ENCODE peak calls at places on chromosome X, in ten cellular contexts. E is mucosa of descending colon, Q is fibroblast of pulmonary artery, N is cardiac muscle cell, B is choroid plexus epithelial cell, A is esophagus squamous epithelium, T is HCT116, X is spleen, R is coronary artery, F is adipocyte. U is an unnamed sample.

GRCh38 chrX:68894513-68895338 is 65.9 kb downstream of the EFNB1 start:
- DNase-seq in E (peak), Q (peak), N (peak), B (peak), A (no peak), T (no peak), X (peak), R (no peak), F (peak), U (peak)

GRCh38 chrX:13377537-13377936 is 57.7 kb upstream of the ATXN3L start:
- DNase-seq in E (no peak), Q (peak), N (no peak), B (peak), A (no peak), T (no peak), X (no peak), R (no peak), F (peak), U (peak)

GRCh38 chrX:85111347-85111746 is 107.7 kb downstream of the APOOL start:
- DNase-seq in E (no peak), Q (peak), N (peak), B (peak), A (no peak), T (no peak), X (no peak), R (no peak), F (peak), U (no peak)

GRCh38 chrX:25012793-25013592 is 2.8 kb downstream of the ARX start:
- DNase-seq in E (no peak), Q (no peak), N (no peak), B (no peak), A (no peak), T (no peak), X (no peak), R (no peak), F (no peak), U (no peak)

GRCh38 chrX:76657499-76657898 is 230.0 kb downstream of the MAGEE1 start:
- DNase-seq in E (no peak), Q (no peak), N (no peak), B (no peak), A (no peak), T (no peak), X (no peak), R (no peak), F (no peak), U (no peak)

GRCh38 chrX:145630806-145631435 is 186.7 kb upstream of the SLITRK2 start:
- DNase-seq in E (no peak), Q (no peak), N (no peak), B (no peak), A (no peak), T (no peak), X (peak), R (no peak), F (no peak), U (peak)

GRCh38 chrX:18617351-18617750 is 54.6 kb downstream of the RS1 start:
- DNase-seq in E (no peak), Q (peak), N (peak), B (peak), A (no peak), T (peak), X (no peak), R (no peak), F (peak), U (no peak)

GRCh38 chrX:7154040-7154597 is 6.2 kb upstream of the PUDP start:
- DNase-seq in E (no peak), Q (no peak), N (no peak), B (no peak), A (no peak), T (no peak), X (no peak), R (no peak), F (no peak), U (no peak)

GRCh38 chrX:149871940-149872339 is 9.0 kb upstream of the MAGEA8 start:
- DNase-seq in E (peak), Q (peak), N (peak), B (peak), A (no peak), T (peak), X (peak), R (no peak), F (no peak), U (peak)

GRCh38 chrX:2508648-2509335 is 8.0 kb upstream of the DHRSX start:
- DNase-seq in E (no peak), Q (no peak), N (no peak), B (no peak), A (no peak), T (no peak), X (peak), R (peak), F (no peak), U (no peak)

GRCh38 chrX:868248-868647 is 237.7 kb downstream of the SHOX start:
- DNase-seq in E (no peak), Q (no peak), N (no peak), B (no peak), A (no peak), T (no peak), X (no peak), R (no peak), F (no peak), U (no peak)

GRCh38 chrX:69815519-69815918 is 199.6 kb downstream of the EDA start:
- DNase-seq in E (no peak), Q (no peak), N (no peak), B (no peak), A (no peak), T (no peak), X (no peak), R (no peak), F (no peak), U (no peak)

GRCh38 chrX:150365051-150365952 is 2.2 kb downstream of the MAMLD1 start:
- DNase-seq in E (peak), Q (peak), N (peak), B (peak), A (no peak), T (peak), X (peak), R (peak), F (peak), U (peak)

GRCh38 chrX:79708581-79708980 is 306.0 kb upstream of the TBX22 start:
- DNase-seq in E (no peak), Q (no peak), N (no peak), B (no peak), A (no peak), T (no peak), X (no peak), R (no peak), F (no peak), U (no peak)

GRCh38 chrX:13120017-13120416 is 75.6 kb upstream of the FAM9C start:
- DNase-seq in E (no peak), Q (peak), N (peak), B (peak), A (no peak), T (no peak), X (no peak), R (no peak), F (no peak), U (peak)

GRCh38 chrX:135009057-135009605 is 13.2 kb downstream of the RTL8B start:
- DNase-seq in E (no peak), Q (no peak), N (no peak), B (no peak), A (no peak), T (no peak), X (no peak), R (no peak), F (no peak), U (no peak)

GRCh38 chrX:135000516-135000915 is 9.7 kb downstream of the SMIM10 start:
- DNase-seq in E (no peak), Q (no peak), N (no peak), B (peak), A (no peak), T (no peak), X (no peak), R (no peak), F (peak), U (no peak)

GRCh38 chrX:135009838-135010237 is 12.5 kb downstream of the RTL8B start:
- DNase-seq in E (no peak), Q (no peak), N (no peak), B (no peak), A (no peak), T (no peak), X (no peak), R (no peak), F (no peak), U (no peak)

GRCh38 chrX:134999469-134999868 is 8.7 kb downstream of the SMIM10 start:
- DNase-seq in E (no peak), Q (peak), N (peak), B (peak), A (no peak), T (peak), X (no peak), R (no peak), F (peak), U (no peak)

GRCh38 chrX:135003876-135004623 is 13.3 kb downstream of the SMIM10 start:
- DNase-seq in E (peak), Q (peak), N (peak), B (peak), A (peak), T (peak), X (peak), R (peak), F (peak), U (peak)
- H3K4me3 ChIP-seq in E (no peak), Q (peak), N (peak), B (peak), A (peak), T (peak), X (peak), R (peak), F (peak), U (peak)

DNA sequence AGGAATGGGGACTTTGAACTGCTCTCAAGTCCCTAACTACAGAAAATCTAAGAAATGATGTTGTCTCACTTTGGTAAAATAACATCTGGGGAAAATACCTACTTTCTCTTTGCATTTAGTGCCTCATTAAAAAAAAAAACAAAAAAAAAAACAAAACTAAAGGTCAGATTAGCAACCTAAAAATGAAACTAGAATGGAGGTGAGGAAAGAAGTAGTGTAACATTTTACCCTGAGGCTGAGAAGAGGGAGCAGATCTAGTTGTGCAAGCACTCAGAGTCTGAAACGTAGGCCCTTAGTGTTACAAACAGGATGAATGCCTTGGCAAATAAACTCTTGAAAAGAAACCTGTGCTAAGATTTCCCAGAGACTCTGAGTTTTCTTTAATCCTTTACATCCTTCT is 56.0 kb downstream of the VGLL1 start:
- DNase-seq in E (no peak), Q (no peak), N (no peak), B (no peak), A (no peak), T (no peak), X (no peak), R (no peak), F (no peak), U (no peak)
- H3K4me3 ChIP-seq in E (no peak), Q (no peak), N (no peak), B (no peak), A (no peak), T (no peak), X (no peak), R (no peak), F (no peak), U (no peak)

GRCh38 chrX:135520022-135520552 is 373 bp upstream of the INTS6L start:
- DNase-seq in E (no peak), Q (peak), N (peak), B (peak), A (no peak), T (no peak), X (no peak), R (no peak), F (peak), U (no peak)

GRCh38 chrX:135520553-135521404 is at the start of gene INTS6L:
- DNase-seq in E (peak), Q (peak), N (peak), B (peak), A (peak), T (peak), X (peak), R (peak), F (peak), U (peak)

GRCh38 chrX:135522132-135522530 is 1.7 kb downstream of the INTS6L start:
- DNase-seq in E (no peak), Q (no peak), N (no peak), B (no peak), A (no peak), T (no peak), X (no peak), R (no peak), F (no peak), U (no peak)

GRCh38 chrX:135522878-135523693 is 2.6 kb downstream of the INTS6L start:
- DNase-seq in E (peak), Q (no peak), N (no peak), B (no peak), A (no peak), T (no peak), X (no peak), R (no peak), F (no peak), U (peak)

GRCh38 chrX:135521405-135522131 is 1.1 kb downstream of the INTS6L start:
- DNase-seq in E (peak), Q (peak), N (peak), B (peak), A (peak), T (peak), X (peak), R (peak), F (peak), U (peak)
- H3K4me3 ChIP-seq in E (peak), Q (peak), N (peak), B (peak), A (peak), T (peak), X (peak), R (peak), F (peak), U (peak)

GRCh38 chrX:42739771-42740170 is 38.2 kb downstream of the PPP1R2C start:
- DNase-seq in E (no peak), Q (no peak), N (no peak), B (no peak), A (no peak), T (no peak), X (no peak), R (no peak), F (no peak), U (no peak)
- H3K4me3 ChIP-seq in E (no peak), Q (no peak), N (no peak), B (no peak), A (no peak), T (no peak), X (no peak), R (no peak), F (no peak), U (no peak)

U was measured in right cardiac atrium.